ENCODE peak calls at places on chromosomes 7 and 10, in nine cellular contexts. U is lower lobe of right lung, A is tibial nerve, T is HCT116, W is left ventricle myocardium inferior, S is B cell, Z is PC-3, H is esophagus squamous epithelium, F is cardiac muscle cell. R is an unnamed sample.

GRCh38 chr10:14093735-14094484 is 236.8 kb downstream of the FRMD4A start:
- DNase-seq in U (no peak), H (no peak), A (no peak), T (no peak), W (no peak), F (peak; percentile 69), S (no peak), Z (peak; percentile 43), R (peak; percentile 31)

GRCh38 chr7:86913709-86914108 is 145.7 kb downstream of the ELAPOR2 start:
- DNase-seq in H (no peak), A (no peak), S (no peak), T (no peak), Z (no peak), F (peak; percentile 60), W (no peak), U (no peak), R (no peak)

GRCh38 chr7:87225696-87226095 is 6.2 kb upstream of the TMEM243 start:
- DNase-seq in A (no peak), S (no peak), H (no peak), W (no peak), T (no peak), U (no peak), Z (peak; percentile 71), F (no peak), R (no peak)

GRCh38 chr7:117873056-117873932 is at the start of gene CTTNBP2:
- DNase-seq in S (peak; percentile 21), W (peak; percentile 63), A (peak; percentile 25), Z (peak; percentile 28), T (peak; percentile 6), U (peak; percentile 59), H (no peak), F (peak; percentile 55), R (peak; percentile 44)

GRCh38 chr7:158394936-158395335 is 192.7 kb downstream of the PTPRN2 start:
- DNase-seq in F (no peak), A (no peak), T (no peak), U (peak; percentile 62), H (no peak), W (peak; percentile 25), Z (peak; percentile 46), S (peak; percentile 74), R (peak; percentile 59)

GRCh38 chr7:108020585-108020984 is 17.6 kb upstream of the LAMB1 start:
- DNase-seq in S (no peak), H (no peak), U (no peak), A (no peak), T (no peak), W (no peak), F (no peak), Z (no peak), R (no peak)

GRCh38 chr10:43888551-43888950 is 239.9 kb upstream of the ZNF32 start:
- DNase-seq in S (no peak), U (no peak), A (no peak), Z (peak; percentile 79), F (peak; percentile 77), W (no peak), T (no peak), H (no peak), R (no peak)

GRCh38 chr7:118525020-118525419 is 300.5 kb downstream of the ANKRD7 start:
- DNase-seq in T (no peak), S (no peak), H (no peak), U (no peak), F (no peak), Z (no peak), W (no peak), A (no peak), R (no peak)

GRCh38 chr7:120404042-120404441 is 131.1 kb downstream of the KCND2 start:
- DNase-seq in A (no peak), T (no peak), Z (peak; percentile 60), F (peak; percentile 20), H (no peak), U (no peak), W (no peak), S (no peak), R (no peak)

GRCh38 chr7:49400891-49401550 is 372.4 kb upstream of the VWC2 start:
- DNase-seq in W (no peak), Z (peak; percentile 62), U (no peak), F (no peak), S (no peak), T (no peak), H (no peak), A (no peak), R (no peak)

GRCh38 chr10:94075521-94075920 is 81.8 kb downstream of the PLCE1 start:
- DNase-seq in Z (peak; percentile 13), H (no peak), T (no peak), U (no peak), F (no peak), W (no peak), A (no peak), S (no peak), R (no peak)

GRCh38 chr10:98365698-98366530 is 49.1 kb downstream of the PYROXD2 start:
- DNase-seq in Z (no peak), T (no peak), F (no peak), H (no peak), S (no peak), U (no peak), A (no peak), W (no peak), R (no peak)

GRCh38 chr7:6516387-6516983 is 34.8 kb downstream of the GRID2IP start:
- DNase-seq in Z (peak; percentile 89), T (peak; percentile 79), S (peak; percentile 68), H (no peak), F (peak; percentile 88), A (peak; percentile 84), U (peak; percentile 88), W (peak; percentile 81), R (no peak)

GRCh38 chr7:50953303-50953702 is 170.6 kb upstream of the GRB10 start:
- DNase-seq in U (no peak), W (no peak), T (no peak), A (peak; percentile 11), H (no peak), F (peak; percentile 59), Z (no peak), S (no peak), R (no peak)

GRCh38 chr10:12960939-12961338 is 40.6 kb downstream of the CCDC3 start:
- DNase-seq in F (no peak), H (no peak), A (no peak), U (no peak), T (no peak), S (no peak), W (no peak), Z (no peak), R (no peak)

DNA sequence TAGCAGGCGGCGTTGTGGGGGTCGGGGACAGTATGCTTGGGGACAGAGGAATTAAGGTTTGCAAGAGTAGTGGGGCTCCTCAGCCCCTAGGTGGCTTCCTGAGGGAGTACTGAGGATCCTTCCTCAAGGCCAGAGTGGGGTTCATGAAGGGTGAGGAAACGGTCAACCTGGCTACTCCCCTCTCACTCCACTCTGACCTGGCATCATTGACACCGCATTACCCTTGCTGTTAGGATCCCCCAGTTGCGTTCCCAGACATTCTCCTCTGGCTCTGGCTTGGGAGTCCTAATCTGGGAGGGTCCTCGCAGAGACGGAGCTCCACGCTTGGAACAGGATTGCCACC is 496 bp downstream of the EPHB6 start:
- DNase-seq in A (no peak), S (no peak), H (no peak), U (no peak), W (no peak), Z (no peak), T (no peak), F (peak; percentile 14), R (no peak)
- TF ChIP-seq CTCF in A (no peak), S (no peak), H (no peak), U (no peak), W (no peak), Z (no peak), T (no peak), F (peak; percentile 17), R (no peak)

DNA sequence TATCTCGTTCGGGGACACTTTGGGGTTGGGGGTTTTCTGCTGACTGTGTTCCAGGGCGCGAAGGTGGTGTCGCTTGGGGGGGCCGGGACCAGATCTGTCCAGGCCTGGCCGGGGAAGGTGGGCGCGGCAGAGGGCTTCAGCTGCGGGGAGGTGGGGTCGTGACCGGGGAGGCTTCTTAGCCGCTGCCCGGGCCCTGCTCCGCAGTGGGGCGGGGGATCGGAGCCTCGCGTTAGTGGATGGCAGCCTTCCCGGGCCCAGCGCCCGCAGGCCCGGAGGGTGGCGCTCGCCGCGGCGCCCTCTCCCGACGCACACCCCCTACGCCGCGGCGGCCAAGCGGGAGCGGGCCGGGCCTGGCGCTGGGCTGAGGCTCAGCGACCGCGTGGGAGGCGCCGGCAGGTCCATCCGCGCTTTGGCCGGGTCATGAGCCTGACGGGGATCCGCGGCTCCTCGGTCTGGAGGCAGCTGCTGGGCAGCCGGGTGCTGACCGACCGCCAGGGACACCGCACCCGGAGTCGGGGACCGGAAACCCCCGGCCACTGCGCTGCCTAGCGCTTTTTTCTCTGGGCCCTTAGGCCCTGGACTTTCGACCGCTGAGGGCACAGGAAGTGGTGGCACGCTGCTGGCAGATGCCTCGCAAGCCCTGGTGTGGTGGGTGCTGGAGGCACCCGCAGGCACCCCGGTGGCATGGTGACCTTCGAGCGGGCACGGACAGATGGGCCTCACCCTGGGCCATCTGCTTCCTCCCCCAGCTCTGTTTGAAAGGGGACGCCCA is 1.2 kb downstream of the AGAP3 start:
- DNase-seq in A (peak; percentile 26), Z (peak; percentile 51), H (no peak), W (peak; percentile 72), F (peak; percentile 70), T (no peak), U (peak; percentile 76), S (peak; percentile 85), R (peak; percentile 70)
- TF ChIP-seq CTCF in A (peak; percentile 49), Z (peak; percentile 36), H (peak; percentile 22), W (peak; percentile 58), F (peak; percentile 28), T (peak; percentile 20), U (peak; percentile 42), S (peak; percentile 33), R (peak; percentile 59)

GRCh38 chr10:31352436-31353226 is 33.6 kb downstream of the ZEB1 start:
- DNase-seq in S (no peak), U (no peak), F (no peak), Z (no peak), W (no peak), A (no peak), T (no peak), H (no peak), R (no peak)

GRCh38 chr10:31350891-31351290 is 31.9 kb downstream of the ZEB1 start:
- DNase-seq in W (no peak), A (no peak), Z (no peak), U (no peak), F (no peak), T (no peak), S (no peak), H (no peak), R (no peak)

GRCh38 chr10:31358688-31359330 is 39.8 kb downstream of the ZEB1 start:
- DNase-seq in H (no peak), S (no peak), W (no peak), T (no peak), F (peak; percentile 47), A (no peak), U (no peak), Z (peak; percentile 27), R (no peak)

GRCh38 chr10:31347705-31348104 is 28.7 kb downstream of the ZEB1 start:
- DNase-seq in S (no peak), F (no peak), U (no peak), A (no peak), W (no peak), T (no peak), H (no peak), Z (no peak), R (no peak)

GRCh38 chr10:31353574-31353973 is 34.6 kb downstream of the ZEB1 start:
- DNase-seq in A (no peak), S (no peak), T (peak; percentile 82), W (no peak), U (no peak), Z (peak; percentile 88), H (no peak), F (peak; percentile 28), R (peak; percentile 36)
- TF ChIP-seq CTCF in A (no peak), S (peak; percentile 36), T (peak; percentile 24), W (peak; percentile 17), U (no peak), Z (peak; percentile 27), H (peak; percentile 38), F (no peak), R (no peak)

GRCh38 chr10:24115403-24115802 is 93.5 kb upstream of the KIAA1217 start:
- DNase-seq in H (no peak), T (no peak), U (no peak), S (no peak), A (no peak), F (no peak), W (no peak), Z (no peak), R (no peak)
- TF ChIP-seq CTCF in H (no peak), T (no peak), U (no peak), S (no peak), A (no peak), F (no peak), W (no peak), Z (no peak), R (no peak)